ENCODE peak calls at places on chromosomes 5 and 9, in seven cellular contexts. J is NCI-H2171 treated with DMSO at 0.1 percent for 48 hours; C is activated T-cell treated with anti-CD3 and anti-CD28 coated beads, Interleukin-2, amount 50 U/mL, for 24 hours; W is AG04450; R is LoVo; Z is fibroblast of pulmonary artery; K is NCI-H446. P is an unnamed sample.

GRCh38 chr5:103886826-103887225 is 324.2 kb upstream of the NUDT12 start:
- DNase-seq in Z (no peak), J (no peak), R (no peak), K (no peak), W (no peak), C (no peak), P (no peak)

GRCh38 chr5:123119334-123119986 is 30.4 kb downstream of the PRDM6 start:
- DNase-seq in Z (peak; percentile 61), W (no peak), R (peak; percentile 49), C (no peak), K (no peak), J (no peak), P (no peak)

GRCh38 chr9:28024616-28025147 is 451.4 kb upstream of the C9orf72 start:
- DNase-seq in C (no peak), W (no peak), K (peak; percentile 88), Z (no peak), J (no peak), R (no peak), P (peak; percentile 71)

GRCh38 chr5:90932052-90932699 is 373.6 kb downstream of the ADGRV1 start:
- DNase-seq in Z (peak; percentile 81), K (peak; percentile 71), R (peak; percentile 66), C (no peak), W (peak; percentile 26), J (no peak), P (peak; percentile 6)

GRCh38 chr9:36204906-36205547 is 14.3 kb downstream of the CLTA start:
- DNase-seq in J (no peak), K (no peak), C (no peak), R (no peak), Z (no peak), W (no peak), P (no peak)

GRCh38 chr9:72022846-72023245 is 37.6 kb downstream of the C9orf57 start:
- DNase-seq in W (peak; percentile 47), J (no peak), Z (peak; percentile 39), K (no peak), C (no peak), R (peak; percentile 38), P (no peak)

GRCh38 chr5:170420809-170421412 is 31.7 kb upstream of the KCNMB1 start:
- DNase-seq in K (peak; percentile 53), Z (peak; percentile 82), C (peak; percentile 55), J (peak; percentile 43), W (peak; percentile 36), R (peak; percentile 55), P (no peak)

GRCh38 chr5:66323142-66323890 is 179.2 kb downstream of the SREK1 start:
- DNase-seq in R (no peak), C (no peak), K (no peak), J (peak; percentile 86), Z (no peak), W (no peak), P (no peak)

GRCh38 chr9:120710110-120710981 is 3.9 kb downstream of the MEGF9 start:
- DNase-seq in K (peak; percentile 23), Z (no peak), R (peak; percentile 82), J (peak; percentile 61), W (no peak), C (no peak), P (no peak)

GRCh38 chr5:98770911-98771322 is 2.5 kb upstream of the RGMB start:
- DNase-seq in W (no peak), Z (peak; percentile 45), K (no peak), R (no peak), J (peak; percentile 5), C (no peak), P (no peak)

GRCh38 chr9:71285191-71285656 is 163.8 kb upstream of the TRPM3 start:
- DNase-seq in Z (peak; percentile 74), R (peak; percentile 64), C (no peak), W (peak; percentile 33), J (peak; percentile 69), K (peak; percentile 64), P (no peak)

GRCh38 chr5:77168187-77168883 is 42.1 kb upstream of the PDE8B start:
- DNase-seq in W (no peak), K (peak; percentile 92), C (no peak), Z (peak; percentile 56), J (peak; percentile 47), R (no peak), P (no peak)

GRCh38 chr9:114621975-114622609 is 11.0 kb downstream of the TMEM268 start:
- DNase-seq in K (peak; percentile 21), C (no peak), W (peak; percentile 30), J (no peak), Z (peak; percentile 90), R (no peak), P (no peak)

GRCh38 chr5:58406394-58406793 is 53.5 kb downstream of the PLK2 start:
- DNase-seq in R (no peak), Z (no peak), W (no peak), C (no peak), K (no peak), J (no peak), P (no peak)

GRCh38 chr5:175541264-175541663 is 62.9 kb downstream of the SFXN1 start:
- DNase-seq in C (no peak), R (no peak), W (no peak), J (no peak), K (no peak), Z (no peak), P (no peak)

GRCh38 chr5:125412561-125413535 is 666.4 kb upstream of the ZNF608 start:
- DNase-seq in W (peak; percentile 66), J (peak; percentile 90), Z (peak; percentile 85), C (no peak), K (peak; percentile 94), R (no peak), P (peak; percentile 72)

GRCh38 chr9:127163409-127163808 is 41.0 kb upstream of the ANGPTL2 start:
- DNase-seq in Z (peak; percentile 88), K (no peak), C (no peak), R (no peak), W (no peak), J (no peak), P (no peak)

GRCh38 chr5:123754903-123755302 is 242.9 kb downstream of the CSNK1G3 start:
- DNase-seq in W (no peak), Z (peak; percentile 10), K (no peak), R (no peak), C (no peak), J (no peak), P (no peak)

GRCh38 chr5:137478043-137478442 is 21.1 kb downstream of the SPOCK1 start:
- DNase-seq in R (no peak), K (no peak), C (no peak), J (peak; percentile 62), Z (no peak), W (no peak), P (no peak)

GRCh38 chr9:131701789-131702337 is 38.0 kb downstream of the RAPGEF1 start:
- DNase-seq in Z (no peak), J (no peak), R (no peak), K (no peak), W (no peak), C (no peak), P (no peak)

GRCh38 chr5:54904425-54904824 is 81.0 kb downstream of the ESM1 start:
- DNase-seq in Z (peak; percentile 75), C (no peak), R (no peak), W (peak; percentile 34), J (peak; percentile 60), K (peak; percentile 21), P (no peak)

GRCh38 chr9:88587182-88587581 is 52.2 kb downstream of the NXNL2 start:
- DNase-seq in K (no peak), J (no peak), Z (no peak), R (peak; percentile 60), C (no peak), W (no peak), P (no peak)

GRCh38 chr9:33202552-33203300 is 35.6 kb upstream of the B4GALT1 start:
- DNase-seq in W (no peak), R (no peak), J (no peak), Z (peak; percentile 73), K (no peak), C (no peak), P (no peak)

GRCh38 chr5:96320797-96321196 is 112.3 kb downstream of the PCSK1 start:
- DNase-seq in W (no peak), J (no peak), R (peak; percentile 14), C (no peak), K (no peak), Z (no peak), P (no peak)

GRCh38 chr9:36963356-36963755 is 70.7 kb downstream of the PAX5 start:
- DNase-seq in K (no peak), R (no peak), J (no peak), Z (no peak), C (no peak), W (no peak), P (no peak)

GRCh38 chr5:151686673-151687378 is at the start of gene SPARC:
- DNase-seq in R (no peak), J (peak; percentile 46), Z (peak; percentile 95), C (no peak), K (no peak), W (peak; percentile 90), P (no peak)

GRCh38 chr5:67182406-67182805 is 14.2 kb downstream of the CD180 start:
- DNase-seq in J (no peak), C (no peak), Z (peak; percentile 82), R (no peak), K (no peak), W (peak; percentile 64), P (no peak)

P was measured in NCI-H1048.